ENCODE peak calls at places on chromosomes 6 and 20, in four cellular contexts. R is A549, B is IMR-90, J is HepG2. U is an unnamed sample.

GRCh38 chr6:31575335-31575901 is at the start of gene TNF:
- DNase-seq in R (no peak), B (no peak), J (no peak), U (no peak)

GRCh38 chr20:49384437-49385434 is 97.7 kb downstream of the KCNB1 start:
- DNase-seq in R (peak; percentile 74), B (peak; percentile 26), J (peak; percentile 79), U (peak; percentile 67)

GRCh38 chr20:59835448-59836395 is 97.7 kb downstream of the SYCP2 start:
- DNase-seq in R (no peak), B (peak; percentile 5), J (no peak), U (no peak)

GRCh38 chr6:34093206-34093605 is 52.7 kb downstream of the GRM4 start:
- DNase-seq in R (no peak), B (no peak), J (no peak), U (no peak)

GRCh38 chr20:37913563-37914366 is 10.8 kb downstream of the VSTM2L start:
- DNase-seq in R (no peak), B (no peak), J (no peak), U (no peak)

GRCh38 chr20:24109008-24109407 is 120.4 kb upstream of the GGTLC1 start:
- DNase-seq in R (no peak), B (no peak), J (no peak), U (peak; percentile 2)

GRCh38 chr20:44746367-44747165 is 901 bp downstream of the KCNK15 start:
- DNase-seq in R (no peak), B (no peak), J (no peak), U (no peak)

GRCh38 chr6:13425971-13426931 is 61.1 kb downstream of the GFOD1 start:
- DNase-seq in R (no peak), B (peak; percentile 77), J (no peak), U (no peak)

GRCh38 chr20:60470366-60470765 is 512.1 kb downstream of the CDH26 start:
- DNase-seq in R (no peak), B (no peak), J (no peak), U (no peak)

GRCh38 chr20:51122931-51123658 is 100.2 kb upstream of the KCNG1 start:
- DNase-seq in R (no peak), B (no peak), J (no peak), U (no peak)

GRCh38 chr6:137051790-137052472 is 7.2 kb upstream of the IL20RA start:
- DNase-seq in R (no peak), B (peak; percentile 2), J (peak; percentile 50), U (no peak)

GRCh38 chr6:125211352-125211751 is 57.8 kb downstream of the TPD52L1 start:
- DNase-seq in R (no peak), B (no peak), J (no peak), U (no peak)

GRCh38 chr6:136812174-136812573 is 10.2 kb upstream of the PEX7 start:
- DNase-seq in R (no peak), B (peak; percentile 54), J (no peak), U (no peak)

GRCh38 chr20:52783769-52784168 is 188.4 kb upstream of the TSHZ2 start:
- DNase-seq in R (peak; percentile 24), B (no peak), J (peak; percentile 30), U (peak; percentile 24)

GRCh38 chr6:23826587-23826986 is 299.4 kb upstream of the NRSN1 start:
- DNase-seq in R (no peak), B (no peak), J (no peak), U (no peak)

GRCh38 chr6:28982476-28983266 is 22.4 kb downstream of the ZNF311 start:
- DNase-seq in R (peak; percentile 81), B (peak; percentile 67), J (peak; percentile 87), U (peak; percentile 90)

GRCh38 chr6:157020398-157021266 is 243.5 kb downstream of the ARID1B start:
- DNase-seq in R (peak; percentile 57), B (peak; percentile 67), J (peak; percentile 51), U (peak; percentile 78)

GRCh38 chr6:56649053-56649769 is 6.5 kb upstream of the DST start:
- DNase-seq in R (peak; percentile 26), B (no peak), J (no peak), U (peak; percentile 10)

GRCh38 chr6:51349866-51350265 is 531.2 kb downstream of the TFAP2B start:
- DNase-seq in R (no peak), B (no peak), J (peak; percentile 3), U (no peak)
- TF ChIP-seq MAZ in R (no peak), B (no peak), J (no peak), U (no peak)

DNA sequence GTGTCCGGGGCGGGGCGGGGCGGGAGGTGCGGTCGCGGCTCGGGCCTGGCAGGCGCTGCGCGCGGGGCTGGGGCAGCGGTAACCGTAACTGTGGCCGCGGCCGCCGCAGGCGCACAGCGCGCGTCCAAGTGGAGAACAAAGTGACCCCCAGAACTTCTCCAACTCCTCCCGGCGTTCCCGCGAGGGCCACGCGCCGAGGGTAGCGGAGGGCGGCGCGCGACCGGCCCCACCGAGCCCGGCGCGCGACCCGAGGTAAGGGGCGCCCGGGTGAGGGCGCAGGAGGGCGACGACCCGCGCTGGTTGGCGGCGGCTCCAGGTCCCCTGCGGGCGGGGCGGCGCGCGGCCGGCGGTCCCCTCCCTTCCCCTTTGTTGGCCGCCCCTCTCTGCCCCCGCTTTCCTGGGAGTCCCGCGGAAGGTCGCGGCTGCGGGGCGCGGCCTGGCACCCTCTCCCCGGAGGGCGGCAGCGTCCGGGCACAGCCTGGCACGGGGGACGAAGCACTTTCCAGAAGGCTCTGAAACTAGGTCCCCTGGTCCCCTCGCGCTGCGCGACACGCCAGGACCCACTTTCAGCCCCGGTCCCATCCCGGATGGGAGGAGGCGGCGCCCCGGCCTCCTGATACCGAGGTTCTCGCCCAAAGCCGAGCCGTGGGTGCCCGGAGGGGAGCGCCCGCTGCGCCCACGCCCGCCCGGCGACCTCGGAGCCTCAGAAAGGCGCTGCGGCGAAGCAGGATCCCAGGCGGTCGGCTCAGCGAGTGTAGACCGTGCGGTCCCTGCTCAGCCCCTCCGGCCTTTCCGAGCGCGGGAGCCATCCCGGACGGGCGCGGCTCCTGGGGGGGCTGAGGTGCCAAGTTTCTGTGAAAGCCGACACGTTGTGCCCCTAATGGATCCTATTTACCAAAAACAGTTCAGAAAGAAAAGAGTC is at the start of gene TIAM2:
- DNase-seq in R (peak; percentile 13), B (no peak), J (no peak), U (no peak)
- TF ChIP-seq MAZ in R (no peak), B (peak; percentile 17), J (no peak), U (no peak)

DNA sequence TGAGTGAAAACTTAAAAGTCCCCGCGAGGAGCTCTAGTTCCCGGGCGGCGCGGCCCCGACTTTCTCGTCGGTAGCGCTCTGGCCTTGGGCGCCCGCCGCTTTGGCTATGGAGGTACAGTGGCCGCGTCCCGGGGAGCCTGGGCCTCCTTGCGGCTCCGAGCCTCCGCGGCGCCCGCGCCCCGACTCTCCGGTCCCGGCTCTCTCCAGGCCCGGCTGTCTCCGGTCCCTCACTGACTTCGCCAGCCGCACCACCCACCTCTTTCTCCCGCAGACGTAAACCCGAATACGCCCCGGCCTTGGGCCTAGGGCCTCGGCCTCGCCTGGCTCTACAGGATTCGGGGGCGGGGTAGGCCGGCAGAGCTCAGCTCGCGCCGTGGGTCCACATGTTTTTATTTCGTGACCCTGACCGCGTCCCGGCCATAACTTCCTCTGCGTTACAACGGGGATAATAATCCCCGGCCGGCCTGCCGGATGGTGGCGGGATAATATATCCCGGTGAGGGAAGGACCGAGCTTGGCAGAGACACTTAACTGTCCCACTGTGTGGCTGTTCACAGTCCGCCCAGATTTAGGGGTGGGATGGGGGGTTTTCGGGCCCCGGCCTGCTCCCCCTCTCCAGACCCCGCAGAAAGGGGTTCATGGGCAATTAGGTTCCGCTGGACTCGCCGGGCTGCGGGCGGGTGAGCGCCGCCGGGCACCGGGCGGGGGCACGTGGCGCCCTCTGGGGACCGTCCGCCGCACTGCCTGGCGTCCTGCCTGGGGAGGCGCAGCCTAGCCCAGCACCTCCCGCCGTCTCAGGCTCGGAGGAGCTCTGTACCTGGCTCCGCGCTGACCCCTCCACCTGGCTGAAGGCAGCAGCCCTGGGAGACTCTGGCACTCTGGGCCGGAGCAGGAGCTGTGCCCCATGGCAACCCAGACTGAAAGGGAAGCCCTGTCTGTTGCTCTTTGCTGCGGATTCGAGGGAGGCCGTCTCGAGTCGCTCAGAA is 10.1 kb upstream of the TBX18 start:
- DNase-seq in R (peak; percentile 80), B (no peak), J (no peak), U (peak; percentile 60)
- TF ChIP-seq MAZ in R (no peak), B (no peak), J (no peak), U (no peak)

DNA sequence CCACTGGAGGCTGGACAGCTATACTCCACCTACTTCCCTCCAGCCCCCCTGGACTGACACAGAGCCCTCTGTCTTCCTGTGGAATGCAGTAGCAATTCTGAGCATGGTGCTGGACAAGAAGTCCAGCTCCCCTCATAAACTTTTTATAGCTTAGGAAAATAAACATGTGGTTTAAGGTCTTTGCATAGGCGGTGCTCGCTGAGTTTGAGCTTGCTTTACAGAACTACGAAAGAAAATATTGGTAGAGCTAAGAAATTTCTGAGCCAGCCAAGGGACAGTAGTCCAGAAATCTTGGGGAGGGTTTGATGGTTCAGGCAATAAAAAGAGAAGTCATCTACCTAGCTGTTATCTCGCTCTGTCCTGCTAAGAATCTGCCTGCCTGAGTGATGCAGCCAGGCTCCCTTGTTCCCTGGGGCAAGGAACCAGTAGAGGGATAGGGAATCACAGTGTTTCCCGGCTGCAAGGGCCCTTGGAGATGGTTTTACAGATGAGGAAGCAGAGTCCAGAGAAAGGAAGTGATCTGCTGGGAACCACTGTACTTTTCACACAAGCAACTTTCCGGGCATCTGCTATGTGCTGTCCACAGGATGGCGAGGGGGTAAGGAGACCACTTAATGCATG is 343.4 kb downstream of the CDC5L start:
- DNase-seq in R (no peak), B (peak; percentile 66), J (no peak), U (no peak)
- TF ChIP-seq MAZ in R (no peak), B (no peak), J (no peak), U (no peak)

GRCh38 chr6:36430351-36430750 is 12.3 kb downstream of the PXT1 start:
- DNase-seq in R (no peak), B (peak; percentile 67), J (no peak), U (no peak)

GRCh38 chr6:36431197-36431596 is 11.5 kb downstream of the PXT1 start:
- DNase-seq in R (no peak), B (no peak), J (no peak), U (no peak)

GRCh38 chr6:36436466-36436865 is 6.2 kb downstream of the PXT1 start:
- DNase-seq in R (no peak), B (peak; percentile 83), J (no peak), U (no peak)

GRCh38 chr6:36428911-36429310 is 13.7 kb downstream of the PXT1 start:
- DNase-seq in R (no peak), B (no peak), J (no peak), U (no peak)

GRCh38 chr6:36432151-36432633 is 10.5 kb downstream of the PXT1 start:
- DNase-seq in R (no peak), B (peak; percentile 63), J (no peak), U (no peak)
- TF ChIP-seq MAZ in R (no peak), B (no peak), J (no peak), U (no peak)

DNA sequence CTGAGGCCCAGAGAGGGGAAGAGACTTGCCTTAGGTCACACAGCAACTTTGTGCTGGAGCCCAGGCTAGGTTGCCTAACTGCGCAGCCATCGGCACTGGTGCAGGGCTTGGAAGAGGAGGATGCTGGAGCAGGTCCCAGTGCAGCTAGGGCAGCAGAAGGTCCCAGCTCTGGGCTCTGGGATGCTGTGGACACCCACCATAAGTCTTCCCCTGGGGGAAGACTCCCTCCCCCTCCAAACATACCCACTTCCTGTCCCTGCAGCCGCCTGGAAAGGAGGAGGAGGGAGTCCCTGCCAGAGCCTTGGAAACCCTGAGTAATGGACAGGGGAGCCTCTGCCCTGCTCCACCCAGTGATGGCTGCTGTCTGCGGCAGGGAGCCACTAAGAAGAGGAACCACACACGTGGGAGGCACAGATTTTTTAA is 93.6 kb downstream of the NCR2 start:
- DNase-seq in R (no peak), B (peak; percentile 18), J (no peak), U (no peak)
- TF ChIP-seq MAZ in R (no peak), B (no peak), J (no peak), U (no peak)

U was measured in K562.